ENCODE peak calls at places on chromosomes 6 and 20, in four cellular contexts. One of them, this sample, is unnamed.

GRCh38 chr6:24766685-24767462 is 7.9 kb upstream of the GMNN start:
- DNase-seq in H1: no peak
- DNase-seq in mesendoderm: no peak
- DNase-seq in IMR-90: peak; percentile 49
- DNase-seq in this sample: no peak

GRCh38 chr20:57389695-57390603 is 1.2 kb upstream of the RBM38 start:
- DNase-seq in mesendoderm: peak; percentile 39
- DNase-seq in IMR-90: no peak
- DNase-seq in H1: peak; percentile 71
- DNase-seq in this sample: peak; percentile 60

GRCh38 chr6:90192857-90193256 is 103.8 kb downstream of the BACH2 start:
- DNase-seq in H1: no peak
- DNase-seq in IMR-90: no peak
- DNase-seq in mesendoderm: no peak
- DNase-seq in this sample: no peak

GRCh38 chr6:38813451-38813850 is 98.3 kb downstream of the DNAH8 start:
- DNase-seq in IMR-90: no peak
- DNase-seq in H1: no peak
- DNase-seq in mesendoderm: no peak
- DNase-seq in this sample: no peak

GRCh38 chr6:90068835-90069478 is 174.7 kb downstream of the GJA10 start:
- DNase-seq in mesendoderm: no peak
- DNase-seq in IMR-90: peak; percentile 35
- DNase-seq in H1: no peak
- DNase-seq in this sample: no peak

GRCh38 chr6:39062014-39062740 is 13.6 kb downstream of the GLP1R start:
- DNase-seq in mesendoderm: peak; percentile 34
- DNase-seq in IMR-90: no peak
- DNase-seq in H1: no peak
- DNase-seq in this sample: no peak

GRCh38 chr20:38164624-38165088 is 414 bp downstream of the TGM2 start:
- DNase-seq in H1: no peak
- DNase-seq in mesendoderm: no peak
- DNase-seq in IMR-90: no peak
- DNase-seq in this sample: no peak

GRCh38 chr20:20814685-20815084 is 102.2 kb upstream of the RALGAPA2 start:
- DNase-seq in H1: peak; percentile 54
- DNase-seq in mesendoderm: peak; percentile 100
- DNase-seq in IMR-90: no peak
- DNase-seq in this sample: peak; percentile 85

GRCh38 chr6:106609699-106610098 is 19.6 kb downstream of the RTN4IP1 start:
- DNase-seq in IMR-90: no peak
- DNase-seq in H1: no peak
- DNase-seq in mesendoderm: peak; percentile 69
- DNase-seq in this sample: peak; percentile 58

GRCh38 chr20:58666702-58667101 is 15.6 kb downstream of the STX16 start:
- DNase-seq in IMR-90: no peak
- DNase-seq in mesendoderm: peak; percentile 51
- DNase-seq in H1: no peak
- DNase-seq in this sample: no peak

DNA sequence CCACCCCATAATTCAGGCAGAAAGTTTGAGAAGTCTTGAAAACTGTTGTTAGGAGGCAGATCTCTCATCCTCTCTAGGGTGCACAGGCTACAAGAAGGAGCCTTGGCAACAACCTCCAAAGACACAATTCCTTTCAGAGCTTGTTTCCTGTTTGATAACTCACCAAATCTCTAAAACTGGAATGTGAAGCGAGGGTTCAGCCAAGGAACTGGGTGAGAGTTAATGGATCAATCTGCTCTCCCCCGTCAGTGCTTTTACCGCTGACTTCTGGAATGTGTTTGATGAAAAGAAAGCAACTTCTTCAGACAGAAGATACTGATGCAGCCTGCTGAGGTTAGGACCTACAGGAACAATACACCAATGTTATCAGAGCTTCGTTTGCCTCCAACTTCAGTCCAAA is 171.8 kb upstream of the BMP2 start:
- DNase-seq in mesendoderm: peak; percentile 41
- DNase-seq in IMR-90: peak; percentile 57
- DNase-seq in H1: no peak
- DNase-seq in this sample: no peak
- H3K9ac ChIP-seq in mesendoderm: no peak overlapping the region
- H3K9ac ChIP-seq in IMR-90: no peak overlapping the region
- H3K9ac ChIP-seq in H1: no peak overlapping the region
- H3K9ac ChIP-seq in this sample: no peak overlapping the region

GRCh38 chr6:110738899-110739365 is 76.3 kb downstream of the CDK19 start:
- DNase-seq in mesendoderm: no peak
- DNase-seq in IMR-90: no peak
- DNase-seq in H1: no peak
- DNase-seq in this sample: no peak
- H4K5ac ChIP-seq in mesendoderm: no peak overlapping the region
- H4K5ac ChIP-seq in IMR-90: no peak overlapping the region
- H4K5ac ChIP-seq in H1: no peak overlapping the region
- H4K5ac ChIP-seq in this sample: no peak overlapping the region

DNA sequence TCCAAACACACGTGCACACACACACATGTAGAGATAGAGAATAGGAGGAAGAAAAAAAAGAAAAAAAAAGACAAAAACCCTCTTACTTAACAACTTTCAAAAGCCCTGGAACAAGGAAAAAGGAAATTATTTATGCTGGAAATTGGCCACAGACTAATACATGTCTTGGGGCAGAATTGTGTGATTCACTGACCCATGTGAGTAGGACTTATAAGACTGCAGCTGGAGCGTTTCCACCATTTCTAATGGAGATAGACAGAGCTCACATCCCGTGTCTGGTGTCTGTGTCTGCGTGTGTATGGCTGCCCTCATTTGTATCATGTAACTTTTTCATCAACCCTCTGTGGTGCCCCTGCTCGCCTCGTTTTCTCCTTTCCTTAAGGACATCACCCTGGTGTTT is 99.8 kb upstream of the PDE10A start:
- DNase-seq in H1: no peak
- DNase-seq in mesendoderm: no peak
- DNase-seq in IMR-90: peak; percentile 54
- DNase-seq in this sample: no peak
- H3K9ac ChIP-seq in H1: no peak overlapping the region
- H3K9ac ChIP-seq in mesendoderm: no peak overlapping the region
- H3K9ac ChIP-seq in IMR-90: no peak overlapping the region
- H3K9ac ChIP-seq in this sample: no peak overlapping the region

GRCh38 chr20:63772781-63773520 is 33.4 kb downstream of the SLC2A4RG start:
- DNase-seq in IMR-90: peak; percentile 11
- DNase-seq in H1: no peak
- DNase-seq in mesendoderm: no peak
- DNase-seq in this sample: no peak
- H4K5ac ChIP-seq in IMR-90: no peak overlapping the region
- H4K5ac ChIP-seq in H1: no peak overlapping the region
- H4K5ac ChIP-seq in mesendoderm: no peak overlapping the region
- H4K5ac ChIP-seq in this sample: no peak overlapping the region

GRCh38 chr6:13375360-13375878 is 47.1 kb upstream of the TBC1D7 start:
- DNase-seq in IMR-90: no peak
- DNase-seq in H1: no peak
- DNase-seq in mesendoderm: no peak
- DNase-seq in this sample: no peak

GRCh38 chr6:13378669-13379590 is 50.6 kb upstream of the TBC1D7 start:
- DNase-seq in mesendoderm: peak; percentile 51
- DNase-seq in H1: no peak
- DNase-seq in IMR-90: no peak
- DNase-seq in this sample: peak; percentile 41

GRCh38 chr6:13373919-13374318 is 45.6 kb upstream of the TBC1D7 start:
- DNase-seq in IMR-90: no peak
- DNase-seq in mesendoderm: no peak
- DNase-seq in H1: no peak
- DNase-seq in this sample: no peak

GRCh38 chr6:13380761-13381160 is 52.4 kb upstream of the TBC1D7 start:
- DNase-seq in H1: no peak
- DNase-seq in IMR-90: no peak
- DNase-seq in mesendoderm: no peak
- DNase-seq in this sample: no peak

DNA sequence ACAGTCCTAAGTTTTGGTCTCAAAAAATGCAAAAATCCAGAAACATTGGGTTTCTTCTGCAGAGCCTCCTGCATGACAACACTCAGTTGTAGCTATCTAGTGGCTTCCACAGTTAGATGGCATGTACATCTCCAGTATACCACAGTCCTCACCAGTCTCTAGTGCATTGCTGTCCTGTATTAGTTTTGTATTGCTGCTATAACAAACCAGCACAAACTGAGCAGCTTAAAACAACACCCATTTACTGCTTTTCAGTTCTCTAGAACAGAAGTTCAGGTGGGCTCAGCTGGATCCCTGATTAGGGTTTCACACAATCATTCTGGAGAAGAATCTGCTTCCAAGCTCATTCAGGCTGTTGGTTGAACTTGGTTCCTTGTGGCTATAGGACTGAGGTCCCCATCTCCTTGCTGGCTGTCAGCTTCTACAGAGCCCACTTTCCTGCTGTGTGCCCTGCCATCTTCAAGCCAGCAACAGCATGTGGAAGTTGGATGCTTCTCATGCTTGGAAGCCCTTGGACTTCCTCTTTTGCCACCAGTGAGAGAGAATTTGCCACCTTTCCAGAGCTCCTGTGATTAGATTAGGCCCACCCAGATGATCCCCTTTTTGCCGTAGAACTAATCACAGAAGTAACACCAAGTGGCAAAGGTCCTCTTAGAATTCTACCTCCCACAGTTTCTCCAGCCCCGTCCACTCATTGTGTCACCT is 48.9 kb upstream of the TBC1D7 start:
- DNase-seq in mesendoderm: no peak
- DNase-seq in H1: no peak
- DNase-seq in IMR-90: no peak
- DNase-seq in this sample: no peak
- H3K9ac ChIP-seq in mesendoderm: no peak overlapping the region
- H3K9ac ChIP-seq in H1: no peak overlapping the region
- H3K9ac ChIP-seq in IMR-90: no peak overlapping the region
- H3K9ac ChIP-seq in this sample: no peak overlapping the region

GRCh38 chr6:2868637-2869379 is 27.1 kb upstream of the SERPINB1 start:
- DNase-seq in mesendoderm: no peak
- DNase-seq in H1: no peak
- DNase-seq in IMR-90: no peak
- DNase-seq in this sample: no peak
- H4K5ac ChIP-seq in mesendoderm: no peak overlapping the region
- H4K5ac ChIP-seq in H1: no peak overlapping the region
- H4K5ac ChIP-seq in IMR-90: no peak overlapping the region
- H4K5ac ChIP-seq in this sample: no peak overlapping the region

DNA sequence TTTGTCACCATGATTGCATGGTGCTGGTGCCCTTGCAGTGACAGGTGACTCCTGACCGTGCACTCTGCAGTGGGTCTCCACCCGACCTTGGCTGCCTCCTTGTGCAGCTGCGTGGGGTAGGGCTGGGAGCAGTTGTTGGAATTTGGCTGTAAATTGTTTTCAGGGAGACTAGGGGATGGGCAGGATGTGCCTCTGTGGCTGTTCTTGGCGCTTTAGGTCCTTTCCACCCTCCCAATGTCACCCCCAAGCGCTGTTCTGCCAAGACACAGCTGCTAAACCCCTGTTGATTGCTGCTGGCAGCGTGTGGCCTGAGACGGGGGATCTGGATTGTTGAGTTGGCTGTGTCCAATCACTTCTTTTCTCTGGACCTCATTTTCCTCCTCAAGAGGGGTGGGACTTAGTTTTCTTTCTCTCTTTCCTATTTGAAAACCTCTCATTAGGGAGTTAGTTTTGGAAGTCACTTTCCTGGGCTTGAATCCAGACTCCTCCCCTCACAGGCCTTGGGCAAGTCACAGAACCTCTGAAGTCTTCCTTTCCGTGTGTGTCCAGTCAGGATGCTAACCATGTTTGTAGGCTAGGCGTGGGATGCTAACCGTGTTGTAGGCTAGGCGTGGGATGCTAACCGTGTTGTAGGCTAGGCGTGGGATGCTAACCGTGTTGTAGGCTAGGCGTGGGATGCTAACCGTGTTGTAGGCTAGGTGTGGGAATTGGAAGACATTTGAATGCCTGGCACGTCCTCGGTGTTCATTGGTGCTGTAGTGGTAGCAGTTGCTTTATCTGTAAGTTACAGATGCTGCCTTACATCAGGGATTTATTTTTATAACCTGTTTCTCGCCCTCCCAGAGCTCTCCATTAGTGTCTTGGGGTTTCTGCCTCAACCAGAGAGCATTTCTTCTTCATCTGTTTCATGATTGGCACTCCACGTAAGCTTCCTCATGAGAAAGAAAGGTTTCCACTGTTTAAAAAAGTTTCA is 8.6 kb downstream of the IGF2R start:
- DNase-seq in H1: no peak
- DNase-seq in IMR-90: peak; percentile 69
- DNase-seq in mesendoderm: no peak
- DNase-seq in this sample: no peak
- H3K9ac ChIP-seq in H1: no peak overlapping the region
- H3K9ac ChIP-seq in IMR-90: no peak overlapping the region
- H3K9ac ChIP-seq in mesendoderm: no peak overlapping the region
- H3K9ac ChIP-seq in this sample: no peak overlapping the region

This sample was measured in H9.